ENCODE peak calls at places on chromosomes 7 and 10, in four cellular contexts. L is stimulated activated CD4-positive, alpha-beta T cell treated with anti-CD3 and anti-CD28 coated beads, TNF-alpha, amount 100 ng/mL, for 1 hour; G is psoas muscle; Z is NCI-H69. H is an unnamed sample.

GRCh38 chr7:50331564-50332208 is 27.2 kb downstream of the IKZF1 start:
- DNase-seq in L (no peak), G (no peak), Z (no peak), H (no peak)

GRCh38 chr7:124879771-124880170 is 49.9 kb downstream of the POT1 start:
- DNase-seq in L (no peak), G (no peak), Z (no peak), H (no peak)

GRCh38 chr10:131748191-131748590 is 152.6 kb upstream of the PPP2R2D start:
- DNase-seq in L (no peak), G (no peak), Z (no peak), H (no peak)

GRCh38 chr10:116281780-116282179 is 8.8 kb upstream of the GFRA1 start:
- DNase-seq in L (no peak), G (no peak), Z (no peak), H (no peak)

GRCh38 chr7:131076711-131077170 is 250.9 kb upstream of the MKLN1 start:
- DNase-seq in L (no peak), G (no peak), Z (no peak), H (peak)

GRCh38 chr7:99396914-99397631 is 11.3 kb downstream of the PDAP1 start:
- DNase-seq in L (no peak), G (no peak), Z (no peak), H (no peak)

GRCh38 chr10:126119591-126119990 is 223.2 kb downstream of the FANK1 start:
- DNase-seq in L (no peak), G (no peak), Z (no peak), H (no peak)

GRCh38 chr7:132045481-132045980 is 489.1 kb upstream of the PODXL start:
- DNase-seq in L (no peak), G (no peak), Z (no peak), H (no peak)

GRCh38 chr10:99276848-99277486 is 41.3 kb upstream of the HPSE2 start:
- DNase-seq in L (no peak), G (no peak), Z (no peak), H (peak)

GRCh38 chr7:1950623-1951523 is 280.8 kb downstream of the ELFN1 start:
- DNase-seq in L (no peak), G (peak), Z (peak), H (peak)

GRCh38 chr10:13865758-13866491 is 279.2 kb downstream of the PRPF18 start:
- DNase-seq in L (no peak), G (peak), Z (no peak), H (no peak)

GRCh38 chr7:134931487-134931886 is 54.8 kb upstream of the AGBL3 start:
- DNase-seq in L (no peak), G (no peak), Z (no peak), H (peak)

GRCh38 chr7:64619705-64620104 is 46.2 kb upstream of the ZNF107 start:
- DNase-seq in L (no peak), G (no peak), Z (no peak), H (no peak)

GRCh38 chr10:33927347-33927746 is 592.9 kb upstream of the NRP1 start:
- DNase-seq in L (no peak), G (no peak), Z (no peak), H (peak)

GRCh38 chr10:78042058-78042751 is 8.5 kb downstream of the RPS24 start:
- DNase-seq in L (no peak), G (no peak), Z (no peak), H (no peak)

H was measured in foreskin melanocyte.